ENCODE peak calls at places on chromosome 9, in six cellular contexts. One of them, this sample, is unnamed. For H3K4me1 and H3K36me3, the result is how much of the 10 kb centered on the place peaks cover.

GRCh38 chr9:126296687-126297086 is 29.9 kb upstream of the MVB12B start:
- DNase-seq in tibial nerve: no peak
- DNase-seq in Peyer's patch: no peak
- DNase-seq in CD8-positive, alpha-beta memory T cell: no peak
- DNase-seq in mesenchymal stem cell: no peak
- DNase-seq in tibial artery: no peak
- DNase-seq in this sample: no peak

GRCh38 chr9:698276-698675 is 143.2 kb upstream of the DMRT1 start:
- DNase-seq in tibial nerve: no peak
- DNase-seq in CD8-positive, alpha-beta memory T cell: no peak
- DNase-seq in Peyer's patch: no peak
- DNase-seq in mesenchymal stem cell: peak
- DNase-seq in tibial artery: no peak
- DNase-seq in this sample: no peak

GRCh38 chr9:109469646-109470358 is 28.3 kb downstream of the PTPN3 start:
- DNase-seq in mesenchymal stem cell: peak
- DNase-seq in Peyer's patch: peak
- DNase-seq in tibial artery: peak
- DNase-seq in tibial nerve: peak
- DNase-seq in CD8-positive, alpha-beta memory T cell: no peak
- DNase-seq in this sample: peak

GRCh38 chr9:78218890-78219289 is 17.0 kb upstream of the CEP78 start:
- DNase-seq in tibial nerve: no peak
- DNase-seq in CD8-positive, alpha-beta memory T cell: no peak
- DNase-seq in tibial artery: no peak
- DNase-seq in mesenchymal stem cell: no peak
- DNase-seq in Peyer's patch: no peak
- DNase-seq in this sample: no peak

GRCh38 chr9:23438299-23438907 is 387.6 kb downstream of the ELAVL2 start:
- DNase-seq in tibial nerve: no peak
- DNase-seq in CD8-positive, alpha-beta memory T cell: no peak
- DNase-seq in mesenchymal stem cell: no peak
- DNase-seq in Peyer's patch: no peak
- DNase-seq in tibial artery: no peak
- DNase-seq in this sample: no peak

GRCh38 chr9:106701611-106702010 is 161.4 kb upstream of the ZNF462 start:
- DNase-seq in Peyer's patch: no peak
- DNase-seq in mesenchymal stem cell: no peak
- DNase-seq in tibial artery: no peak
- DNase-seq in tibial nerve: no peak
- DNase-seq in CD8-positive, alpha-beta memory T cell: no peak
- DNase-seq in this sample: no peak

GRCh38 chr9:105757496-105758251 is 63.3 kb downstream of the TMEM38B start:
- DNase-seq in tibial nerve: no peak
- DNase-seq in Peyer's patch: no peak
- DNase-seq in CD8-positive, alpha-beta memory T cell: no peak
- DNase-seq in tibial artery: no peak
- DNase-seq in mesenchymal stem cell: peak
- DNase-seq in this sample: no peak

GRCh38 chr9:17134843-17135577 is at the start of gene CNTLN:
- DNase-seq in mesenchymal stem cell: peak
- DNase-seq in tibial nerve: peak
- DNase-seq in tibial artery: peak
- DNase-seq in Peyer's patch: peak
- DNase-seq in CD8-positive, alpha-beta memory T cell: peak
- DNase-seq in this sample: peak

GRCh38 chr9:35760651-35761050 is 6.6 kb upstream of the MSMP start:
- DNase-seq in CD8-positive, alpha-beta memory T cell: no peak
- DNase-seq in tibial artery: peak
- DNase-seq in mesenchymal stem cell: no peak
- DNase-seq in Peyer's patch: no peak
- DNase-seq in tibial nerve: no peak
- DNase-seq in this sample: no peak

GRCh38 chr9:124941689-124942561 is 1.0 kb upstream of the GOLGA1 start:
- DNase-seq in Peyer's patch: peak
- DNase-seq in tibial nerve: peak
- DNase-seq in mesenchymal stem cell: peak
- DNase-seq in CD8-positive, alpha-beta memory T cell: peak
- DNase-seq in tibial artery: peak
- DNase-seq in this sample: peak

GRCh38 chr9:105416840-105417239 is 31.0 kb upstream of the FSD1L start:
- DNase-seq in tibial artery: no peak
- DNase-seq in Peyer's patch: no peak
- DNase-seq in CD8-positive, alpha-beta memory T cell: no peak
- DNase-seq in tibial nerve: no peak
- DNase-seq in mesenchymal stem cell: no peak
- DNase-seq in this sample: no peak

GRCh38 chr9:112831281-112831851 is 59.3 kb downstream of the SLC46A2 start:
- DNase-seq in Peyer's patch: no peak
- DNase-seq in CD8-positive, alpha-beta memory T cell: no peak
- DNase-seq in mesenchymal stem cell: no peak
- DNase-seq in tibial artery: peak
- DNase-seq in tibial nerve: no peak
- DNase-seq in this sample: no peak

GRCh38 chr9:136011703-136012496 is 50.7 kb upstream of the UBAC1 start:
- DNase-seq in tibial artery: peak
- DNase-seq in mesenchymal stem cell: peak
- DNase-seq in Peyer's patch: peak
- DNase-seq in tibial nerve: peak
- DNase-seq in CD8-positive, alpha-beta memory T cell: no peak
- DNase-seq in this sample: peak

GRCh38 chr9:124079176-124079925 is 67.8 kb downstream of the LHX2 start:
- DNase-seq in tibial artery: no peak
- DNase-seq in mesenchymal stem cell: peak
- DNase-seq in Peyer's patch: no peak
- DNase-seq in tibial nerve: no peak
- DNase-seq in CD8-positive, alpha-beta memory T cell: no peak
- DNase-seq in this sample: no peak

GRCh38 chr9:35226685-35227084 is 64.9 kb downstream of the UNC13B start:
- DNase-seq in tibial nerve: no peak
- DNase-seq in Peyer's patch: no peak
- DNase-seq in mesenchymal stem cell: no peak
- DNase-seq in CD8-positive, alpha-beta memory T cell: no peak
- DNase-seq in tibial artery: no peak
- DNase-seq in this sample: no peak

GRCh38 chr9:21070171-21070571 is 7.6 kb downstream of the IFNB1 start:
- DNase-seq in tibial artery: peak
- DNase-seq in tibial nerve: peak
- DNase-seq in Peyer's patch: no peak
- DNase-seq in mesenchymal stem cell: peak
- DNase-seq in CD8-positive, alpha-beta memory T cell: no peak
- DNase-seq in this sample: peak

GRCh38 chr9:19127881-19128719 is 808 bp upstream of the PLIN2 start:
- DNase-seq in tibial artery: no peak
- DNase-seq in tibial nerve: peak
- DNase-seq in Peyer's patch: peak
- DNase-seq in mesenchymal stem cell: peak
- DNase-seq in CD8-positive, alpha-beta memory T cell: peak
- DNase-seq in this sample: peak

GRCh38 chr9:93612052-93612795 is 35.8 kb downstream of the PHF2 start:
- DNase-seq in tibial artery: no peak
- DNase-seq in CD8-positive, alpha-beta memory T cell: no peak
- DNase-seq in tibial nerve: no peak
- DNase-seq in Peyer's patch: no peak
- DNase-seq in mesenchymal stem cell: no peak
- DNase-seq in this sample: no peak

GRCh38 chr9:123438321-123438720 is 82.3 kb downstream of the CRB2 start:
- DNase-seq in mesenchymal stem cell: peak
- DNase-seq in tibial nerve: no peak
- DNase-seq in tibial artery: no peak
- DNase-seq in CD8-positive, alpha-beta memory T cell: no peak
- DNase-seq in Peyer's patch: no peak
- DNase-seq in this sample: no peak

GRCh38 chr9:98795295-98795955 is 930 bp downstream of the ANKS6 start:
- DNase-seq in tibial nerve: no peak
- DNase-seq in Peyer's patch: no peak
- DNase-seq in mesenchymal stem cell: no peak
- DNase-seq in tibial artery: no peak
- DNase-seq in CD8-positive, alpha-beta memory T cell: no peak
- DNase-seq in this sample: no peak

GRCh38 chr9:109010676-109011655 is 2.3 kb downstream of the CTNNAL1 start:
- DNase-seq in tibial artery: no peak
- DNase-seq in tibial nerve: no peak
- DNase-seq in CD8-positive, alpha-beta memory T cell: peak
- DNase-seq in Peyer's patch: no peak
- DNase-seq in mesenchymal stem cell: peak
- DNase-seq in this sample: no peak

GRCh38 chr9:84863372-84863771 is 193.8 kb downstream of the NTRK2 start:
- DNase-seq in mesenchymal stem cell: no peak
- DNase-seq in tibial nerve: no peak
- DNase-seq in CD8-positive, alpha-beta memory T cell: no peak
- DNase-seq in Peyer's patch: no peak
- DNase-seq in tibial artery: no peak
- DNase-seq in this sample: no peak

GRCh38 chr9:82382887-82383616 is 394.5 kb downstream of the SPATA31D1 start:
- DNase-seq in mesenchymal stem cell: no peak
- DNase-seq in tibial nerve: no peak
- DNase-seq in CD8-positive, alpha-beta memory T cell: no peak
- DNase-seq in tibial artery: no peak
- DNase-seq in Peyer's patch: no peak
- DNase-seq in this sample: no peak

GRCh38 chr9:82334286-82334685 is 345.7 kb downstream of the SPATA31D1 start:
- DNase-seq in Peyer's patch: no peak
- DNase-seq in tibial artery: no peak
- DNase-seq in CD8-positive, alpha-beta memory T cell: no peak
- DNase-seq in tibial nerve: no peak
- DNase-seq in mesenchymal stem cell: peak
- DNase-seq in this sample: no peak

DNA sequence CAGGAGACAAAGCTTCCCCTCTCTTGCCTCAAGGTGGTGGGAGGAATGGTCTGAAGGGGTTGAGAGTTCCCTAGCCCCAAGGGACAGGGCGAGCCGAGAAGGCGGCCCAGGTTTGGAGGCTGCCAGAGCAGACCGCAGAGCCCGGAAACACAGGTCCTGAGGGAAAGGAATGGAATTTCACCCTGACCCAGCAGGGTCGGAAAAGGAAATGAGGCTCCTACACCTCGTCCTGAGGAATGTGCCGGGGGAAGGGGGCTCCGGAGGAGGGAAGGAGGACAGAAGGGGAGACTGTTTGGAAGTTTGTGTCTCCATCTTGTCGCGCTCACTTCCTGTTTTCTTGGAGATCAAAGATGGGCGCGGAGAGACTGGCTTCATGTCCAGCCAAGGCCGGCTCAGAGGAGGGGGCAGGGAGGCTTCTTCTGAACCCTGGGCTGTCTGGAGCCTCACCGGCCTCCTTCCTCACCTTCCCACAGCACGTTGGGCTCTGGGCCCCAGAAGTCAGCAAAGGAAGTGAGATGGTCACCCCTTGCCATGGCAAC is 9.6 kb downstream of the ENG start:
- DNase-seq in mesenchymal stem cell: peak
- DNase-seq in CD8-positive, alpha-beta memory T cell: no peak
- DNase-seq in tibial nerve: no peak
- DNase-seq in Peyer's patch: no peak
- DNase-seq in tibial artery: no peak
- DNase-seq in this sample: no peak
- H3K4me1 ChIP-seq in mesenchymal stem cell: under half
- H3K4me1 ChIP-seq in CD8-positive, alpha-beta memory T cell: under half
- H3K4me1 ChIP-seq in tibial nerve: under half
- H3K4me1 ChIP-seq in Peyer's patch: under half
- H3K4me1 ChIP-seq in tibial artery: under half
- H3K4me1 ChIP-seq in this sample: under half

DNA sequence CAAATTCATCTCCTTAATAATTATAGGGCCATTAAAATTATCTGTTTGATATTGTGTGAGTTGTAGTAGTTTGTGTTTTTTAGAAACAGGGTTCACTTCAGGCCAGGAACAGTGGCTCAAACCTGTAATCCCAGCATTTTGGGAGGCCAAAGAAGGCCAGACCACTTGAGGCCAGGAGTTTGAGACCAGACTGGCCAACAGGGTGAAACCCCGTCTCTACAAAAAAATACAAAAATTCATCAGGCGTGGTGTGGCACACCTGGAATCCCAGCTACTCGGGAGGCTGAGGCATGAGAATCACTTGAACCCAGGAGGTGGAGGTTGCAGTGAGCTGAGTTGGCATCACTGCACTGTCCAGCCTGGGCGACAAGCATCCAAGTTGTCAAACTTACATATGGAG is 57.0 kb downstream of the IARS1 start:
- DNase-seq in Peyer's patch: no peak
- DNase-seq in CD8-positive, alpha-beta memory T cell: no peak
- DNase-seq in tibial nerve: no peak
- DNase-seq in mesenchymal stem cell: no peak
- DNase-seq in tibial artery: no peak
- DNase-seq in this sample: no peak
- H3K36me3 ChIP-seq in Peyer's patch: under half
- H3K36me3 ChIP-seq in CD8-positive, alpha-beta memory T cell: under half
- H3K36me3 ChIP-seq in tibial nerve: under half
- H3K36me3 ChIP-seq in mesenchymal stem cell: half or more
- H3K36me3 ChIP-seq in tibial artery: half or more
- H3K36me3 ChIP-seq in this sample: under half

GRCh38 chr9:89243296-89244061 is 64.9 kb upstream of the SHC3 start:
- DNase-seq in tibial nerve: no peak
- DNase-seq in tibial artery: no peak
- DNase-seq in mesenchymal stem cell: no peak
- DNase-seq in CD8-positive, alpha-beta memory T cell: no peak
- DNase-seq in Peyer's patch: no peak
- DNase-seq in this sample: no peak

GRCh38 chr9:89249001-89249400 is 62.0 kb upstream of the CKS2 start:
- DNase-seq in mesenchymal stem cell: no peak
- DNase-seq in Peyer's patch: no peak
- DNase-seq in CD8-positive, alpha-beta memory T cell: no peak
- DNase-seq in tibial artery: no peak
- DNase-seq in tibial nerve: no peak
- DNase-seq in this sample: no peak

GRCh38 chr9:89252910-89253309 is 58.1 kb upstream of the CKS2 start:
- DNase-seq in CD8-positive, alpha-beta memory T cell: no peak
- DNase-seq in tibial artery: no peak
- DNase-seq in tibial nerve: no peak
- DNase-seq in mesenchymal stem cell: no peak
- DNase-seq in Peyer's patch: no peak
- DNase-seq in this sample: no peak

GRCh38 chr9:89246840-89247239 is 64.2 kb upstream of the CKS2 start:
- DNase-seq in tibial nerve: no peak
- DNase-seq in mesenchymal stem cell: no peak
- DNase-seq in CD8-positive, alpha-beta memory T cell: no peak
- DNase-seq in tibial artery: no peak
- DNase-seq in Peyer's patch: no peak
- DNase-seq in this sample: no peak

GRCh38 chr9:89247431-89248370 is 63.3 kb upstream of the CKS2 start:
- DNase-seq in tibial nerve: no peak
- DNase-seq in mesenchymal stem cell: peak
- DNase-seq in CD8-positive, alpha-beta memory T cell: no peak
- DNase-seq in Peyer's patch: no peak
- DNase-seq in tibial artery: no peak
- DNase-seq in this sample: no peak
- H3K4me1 ChIP-seq in tibial nerve: under half
- H3K4me1 ChIP-seq in mesenchymal stem cell: under half
- H3K4me1 ChIP-seq in CD8-positive, alpha-beta memory T cell: under half
- H3K4me1 ChIP-seq in Peyer's patch: under half
- H3K4me1 ChIP-seq in tibial artery: under half
- H3K4me1 ChIP-seq in this sample: under half

DNA sequence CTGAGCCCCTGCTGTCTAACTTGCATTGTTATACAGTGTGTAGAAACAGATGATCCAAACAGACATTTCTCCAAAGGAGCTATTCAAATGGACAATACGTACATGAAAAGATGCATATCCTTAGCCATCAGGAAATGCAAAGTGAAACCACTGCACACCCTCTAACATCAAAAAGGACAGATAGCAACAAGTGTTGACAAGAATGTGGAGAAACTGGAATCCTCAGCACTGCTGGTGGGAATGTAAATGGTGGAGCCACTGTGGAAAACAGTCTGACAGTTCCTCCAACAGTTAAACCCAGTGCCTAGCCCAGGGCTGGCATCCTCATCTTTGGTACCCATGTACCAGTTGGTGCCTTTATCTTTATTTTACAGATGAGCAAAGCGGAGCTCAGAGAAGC is 8.5 kb downstream of the ORM2 start:
- DNase-seq in tibial nerve: no peak
- DNase-seq in CD8-positive, alpha-beta memory T cell: no peak
- DNase-seq in Peyer's patch: no peak
- DNase-seq in tibial artery: no peak
- DNase-seq in mesenchymal stem cell: no peak
- DNase-seq in this sample: no peak
- H3K36me3 ChIP-seq in tibial nerve: under half
- H3K36me3 ChIP-seq in CD8-positive, alpha-beta memory T cell: half or more
- H3K36me3 ChIP-seq in Peyer's patch: under half
- H3K36me3 ChIP-seq in tibial artery: half or more
- H3K36me3 ChIP-seq in mesenchymal stem cell: half or more
- H3K36me3 ChIP-seq in this sample: under half